ENCODE peak calls at places on chromosome 10, in four cellular contexts. H is HCT116, G is HepG2, Z is K562. D is an unnamed sample.
A peak's percentile ranks its signal among the peaks of the same experiment; 100 is the strongest.

GRCh38 chr10:16570731-16571130 is 49.1 kb upstream of the C1QL3 start:
- DNase-seq in H (no peak), G (no peak), Z (no peak), D (peak; percentile 69)

GRCh38 chr10:67772151-67772550 is 65.8 kb downstream of the DNAJC12 start:
- DNase-seq in H (no peak), G (no peak), Z (no peak), D (no peak)

GRCh38 chr10:113099431-113100298 is 149.6 kb downstream of the TCF7L2 start:
- DNase-seq in H (no peak), G (no peak), Z (no peak), D (no peak)

GRCh38 chr10:114233432-114233831 is 5.6 kb upstream of the VWA2 start:
- DNase-seq in H (no peak), G (no peak), Z (no peak), D (no peak)

GRCh38 chr10:8073696-8074416 is 19.4 kb downstream of the GATA3 start:
- DNase-seq in H (no peak), G (no peak), Z (no peak), D (no peak)

GRCh38 chr10:42475168-42476098 is 162.9 kb downstream of the ZNF33B start:
- DNase-seq in H (peak; percentile 85), G (peak; percentile 6), Z (peak; percentile 52), D (no peak)

GRCh38 chr10:86958831-86959736 is 685 bp downstream of the SNCG start:
- DNase-seq in H (peak; percentile 62), G (peak; percentile 31), Z (peak; percentile 80), D (no peak)

GRCh38 chr10:71840177-71840711 is 10.8 kb downstream of the PSAP start:
- DNase-seq in H (no peak), G (no peak), Z (no peak), D (no peak)

GRCh38 chr10:324593-324992 is 189.3 kb downstream of the ZMYND11 start:
- DNase-seq in H (no peak), G (no peak), Z (no peak), D (no peak)

DNA sequence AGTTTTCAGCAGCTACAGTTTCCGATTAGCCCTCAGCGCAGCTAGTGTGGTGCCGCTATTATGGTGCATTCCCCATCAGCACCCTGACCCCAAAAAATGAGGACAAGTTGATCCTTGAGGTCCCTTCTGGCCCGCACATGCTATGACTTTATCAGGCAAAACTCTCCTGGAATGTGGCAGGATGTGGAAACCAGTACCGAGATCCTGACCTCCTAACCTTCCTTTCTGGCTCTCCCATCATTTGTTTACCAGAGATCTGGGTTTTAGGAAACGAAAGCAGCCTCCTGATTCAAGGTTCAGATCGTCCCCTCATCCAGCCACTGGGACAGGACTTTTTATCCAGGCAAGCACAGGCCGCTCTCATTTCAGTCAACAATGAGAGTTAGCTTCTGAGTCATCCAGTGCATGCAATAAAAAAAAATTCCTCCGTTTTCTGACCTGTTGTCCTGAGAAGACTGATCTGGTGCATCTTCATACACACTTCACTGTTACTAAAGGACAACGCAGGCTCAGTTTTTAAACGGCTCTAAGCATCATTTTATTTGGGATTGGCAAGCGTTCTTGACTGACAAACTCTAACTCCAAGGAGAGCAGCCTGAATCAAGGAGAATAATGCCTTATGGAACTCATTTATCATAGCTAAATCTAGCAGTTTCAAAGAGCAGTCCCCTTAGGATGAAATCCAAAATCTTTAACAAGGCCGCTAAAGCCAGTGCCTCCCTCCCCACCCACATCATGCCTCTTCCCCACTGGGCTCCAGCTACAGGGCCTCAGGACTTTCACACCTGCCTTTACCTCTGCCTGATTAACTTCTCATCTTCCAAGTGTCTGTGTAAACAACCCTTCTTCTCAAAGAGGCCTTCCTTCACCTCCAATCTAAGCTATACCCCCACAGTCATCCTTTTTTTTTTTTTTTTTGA is 17.1 kb downstream of the PDLIM1 start:
- DNase-seq in H (no peak), G (peak; percentile 98), Z (no peak), D (no peak)
- TF ChIP-seq ZBTB33 in H (no peak), G (no peak), Z (no peak), D (no peak)

GRCh38 chr10:23438547-23439451 is at the start of gene OTUD1:
- DNase-seq in H (peak; percentile 67), G (peak; percentile 78), Z (peak; percentile 95), D (peak; percentile 28)
- TF ChIP-seq POLR2A in H (no peak), G (no peak), Z (peak; percentile 48), D (peak; percentile 76)

GRCh38 chr10:12705943-12706342 is 295.6 kb downstream of the CCDC3 start:
- DNase-seq in H (no peak), G (no peak), Z (no peak), D (no peak)

GRCh38 chr10:12708921-12709320 is 292.6 kb downstream of the CCDC3 start:
- DNase-seq in H (no peak), G (no peak), Z (no peak), D (no peak)

GRCh38 chr10:12710157-12710556 is 291.4 kb downstream of the CCDC3 start:
- DNase-seq in H (no peak), G (no peak), Z (no peak), D (no peak)

GRCh38 chr10:12709516-12709915 is 292.0 kb downstream of the CCDC3 start:
- DNase-seq in H (no peak), G (no peak), Z (no peak), D (no peak)

GRCh38 chr10:12707461-12708185 is 293.9 kb downstream of the CCDC3 start:
- DNase-seq in H (peak; percentile 71), G (peak; percentile 15), Z (peak; percentile 12), D (peak; percentile 11)
- TF ChIP-seq ZBTB33 in H (no peak), G (no peak), Z (no peak), D (no peak)

GRCh38 chr10:4129866-4130455 is 345.0 kb upstream of the KLF6 start:
- DNase-seq in H (no peak), G (no peak), Z (no peak), D (no peak)

GRCh38 chr10:4132216-4132556 is 347.2 kb upstream of the KLF6 start:
- DNase-seq in H (no peak), G (no peak), Z (no peak), D (no peak)

GRCh38 chr10:4131407-4132215 is 346.6 kb upstream of the KLF6 start:
- DNase-seq in H (no peak), G (no peak), Z (no peak), D (peak; percentile 66)

GRCh38 chr10:4130685-4131084 is 345.7 kb upstream of the KLF6 start:
- DNase-seq in H (no peak), G (no peak), Z (no peak), D (no peak)

DNA sequence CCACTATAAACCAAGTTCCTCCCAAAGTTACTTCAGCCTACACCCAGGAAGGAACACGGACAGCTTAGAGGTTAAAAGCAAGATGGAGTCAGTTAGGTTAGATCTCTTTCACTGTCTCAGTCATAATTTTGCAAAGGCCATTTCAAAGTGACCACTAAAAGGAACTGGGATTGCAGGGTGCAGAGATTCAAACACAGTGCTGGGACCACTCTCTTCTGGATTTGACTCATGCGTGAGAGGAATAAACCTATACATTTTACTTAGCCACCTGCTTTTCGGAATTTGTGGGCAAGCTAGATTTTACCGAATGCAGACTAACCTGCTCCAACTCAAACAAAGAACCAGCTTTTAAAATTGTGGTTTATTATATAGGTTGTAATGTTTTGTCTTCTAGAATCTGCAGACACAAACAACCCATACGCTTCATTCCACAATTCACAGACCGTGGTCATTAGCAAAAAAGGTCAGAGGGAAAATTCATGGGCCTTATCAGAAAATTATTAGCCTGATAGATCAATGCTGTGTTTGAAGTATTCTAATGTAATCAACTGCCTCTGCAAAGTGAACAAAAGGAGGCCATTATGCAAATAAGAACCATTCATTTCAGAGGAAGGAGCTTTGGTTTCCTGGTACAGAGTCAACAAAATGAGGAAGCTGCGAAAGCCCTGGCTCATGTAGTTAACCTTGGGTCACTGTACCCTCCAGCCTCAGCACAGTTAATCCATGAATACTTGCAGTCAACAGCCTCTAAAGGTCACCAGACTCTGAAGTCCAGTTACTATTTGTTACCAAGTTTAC is 342.7 kb upstream of the KLF6 start:
- DNase-seq in H (no peak), G (peak; percentile 26), Z (no peak), D (peak; percentile 71)
- TF ChIP-seq POLR2A in H (no peak), G (no peak), Z (no peak), D (no peak)

GRCh38 chr10:80971461-80971860 is 433.8 kb downstream of the SH2D4B start:
- DNase-seq in H (no peak), G (no peak), Z (no peak), D (no peak)

GRCh38 chr10:80968903-80969302 is 431.2 kb downstream of the SH2D4B start:
- DNase-seq in H (no peak), G (no peak), Z (no peak), D (no peak)

GRCh38 chr10:80964179-80964578 is 426.5 kb downstream of the SH2D4B start:
- DNase-seq in H (no peak), G (no peak), Z (no peak), D (no peak)

GRCh38 chr10:80964955-80965614 is 427.4 kb downstream of the SH2D4B start:
- DNase-seq in H (no peak), G (no peak), Z (no peak), D (peak; percentile 25)

GRCh38 chr10:80966326-80966986 is 428.8 kb downstream of the SH2D4B start:
- DNase-seq in H (no peak), G (no peak), Z (no peak), D (peak; percentile 30)
- TF ChIP-seq ZBTB33 in H (no peak), G (no peak), Z (no peak), D (no peak)

DNA sequence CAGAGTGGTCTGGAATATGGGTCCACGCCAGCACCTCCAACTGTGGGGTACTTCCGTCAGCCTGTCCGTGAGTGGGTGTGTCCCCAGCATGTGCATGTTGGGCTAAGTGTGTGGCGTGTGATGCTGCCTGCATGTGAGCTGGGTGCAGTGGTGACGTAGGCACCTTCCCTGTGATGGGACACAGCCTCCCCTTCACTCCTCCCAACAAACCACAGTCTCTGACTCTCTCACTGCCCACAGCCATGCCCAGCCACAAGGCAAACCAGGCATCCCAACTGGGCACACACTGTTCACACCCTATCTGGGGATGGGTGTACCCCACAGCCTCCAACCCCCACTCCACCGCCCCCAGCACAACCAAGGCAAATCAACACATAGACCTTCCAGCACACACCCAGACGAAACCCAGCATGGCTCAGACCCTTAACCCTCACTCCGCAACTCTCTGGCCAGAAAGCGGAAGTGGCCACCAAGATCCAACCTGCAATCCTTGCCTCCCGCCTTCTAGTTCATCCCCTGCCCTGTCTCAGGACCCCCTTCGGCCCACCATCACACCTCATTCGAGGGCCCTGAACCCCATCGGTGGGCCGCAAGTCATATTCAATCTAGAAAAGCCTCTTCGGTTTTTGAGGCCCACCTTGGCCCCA is 10.4 kb downstream of the PSD start:
- DNase-seq in H (no peak), G (no peak), Z (no peak), D (no peak)
- TF ChIP-seq POLR2A in H (no peak), G (no peak), Z (no peak), D (peak; percentile 75)